ENCODE peak calls at places on chromosomes 1 and 21, in four cellular contexts. One of them, this sample, is unnamed.

GRCh38 chr1:186793582-186793927 is 35.2 kb upstream of the PLA2G4A start:
- DNase-seq in LHCN-M2: no peak
- DNase-seq in AG20443: no peak
- DNase-seq in substantia nigra: no peak
- DNase-seq in this sample: no peak

GRCh38 chr1:204072951-204073836 is at the start of gene SOX13:
- DNase-seq in substantia nigra: peak
- DNase-seq in LHCN-M2: peak
- DNase-seq in AG20443: peak
- DNase-seq in this sample: peak

GRCh38 chr1:51014878-51015277 is 44.8 kb downstream of the CDKN2C start:
- DNase-seq in substantia nigra: no peak
- DNase-seq in AG20443: no peak
- DNase-seq in LHCN-M2: no peak
- DNase-seq in this sample: no peak

GRCh38 chr1:117589531-117589930 is 16.3 kb upstream of the TENT5C start:
- DNase-seq in AG20443: no peak
- DNase-seq in LHCN-M2: no peak
- DNase-seq in substantia nigra: no peak
- DNase-seq in this sample: no peak

GRCh38 chr1:2801535-2802291 is at the start of gene TTC34:
- DNase-seq in substantia nigra: no peak
- DNase-seq in LHCN-M2: no peak
- DNase-seq in AG20443: no peak
- DNase-seq in this sample: no peak

GRCh38 chr1:119587328-119587727 is 60.7 kb downstream of the ZNF697 start:
- DNase-seq in LHCN-M2: peak
- DNase-seq in substantia nigra: no peak
- DNase-seq in AG20443: peak
- DNase-seq in this sample: no peak

GRCh38 chr1:229825042-229825441 is 199.0 kb downstream of the URB2 start:
- DNase-seq in AG20443: no peak
- DNase-seq in LHCN-M2: no peak
- DNase-seq in substantia nigra: no peak
- DNase-seq in this sample: no peak

GRCh38 chr1:61368366-61368765 is 286.0 kb downstream of the NFIA start:
- DNase-seq in substantia nigra: no peak
- DNase-seq in LHCN-M2: no peak
- DNase-seq in AG20443: no peak
- DNase-seq in this sample: no peak

GRCh38 chr1:88650676-88651418 is 33.2 kb upstream of the PKN2 start:
- DNase-seq in substantia nigra: no peak
- DNase-seq in AG20443: no peak
- DNase-seq in LHCN-M2: peak
- DNase-seq in this sample: no peak

GRCh38 chr21:42377211-42377950 is 11.0 kb upstream of the TFF1 start:
- DNase-seq in LHCN-M2: no peak
- DNase-seq in AG20443: no peak
- DNase-seq in substantia nigra: no peak
- DNase-seq in this sample: no peak

GRCh38 chr1:207815913-207816312 is 64.1 kb downstream of the CD46 start:
- DNase-seq in LHCN-M2: peak
- DNase-seq in substantia nigra: no peak
- DNase-seq in AG20443: peak
- DNase-seq in this sample: no peak